ENCODE peak calls at places on chromosomes 16 and 17, in five cellular contexts. U is NCI-H446 treated with DMSO at 0.1 percent for 48 hours, N is cardiac septum, Y is thoracic aorta, L is NCI-H774. T is an unnamed sample.

GRCh38 chr16:23348579-23349469 is 46.7 kb downstream of the SCNN1B start:
- DNase-seq in N (no peak), Y (no peak), L (no peak), U (no peak), T (no peak)

GRCh38 chr17:39001703-39002637 is 34.8 kb upstream of the FBXO47 start:
- DNase-seq in Y (peak; percentile 57), L (no peak), U (no peak), N (peak; percentile 91), T (no peak)

GRCh38 chr16:69917739-69918138 is 33.4 kb upstream of the CLEC18A start:
- DNase-seq in L (no peak), Y (no peak), N (peak; percentile 78), U (no peak), T (no peak)

GRCh38 chr17:12665263-12666210 is at the start of gene MYOCD:
- DNase-seq in L (no peak), N (peak; percentile 80), Y (peak; percentile 8), U (no peak), T (no peak)

GRCh38 chr17:58332720-58333395 is 4.3 kb upstream of the TSPOAP1 start:
- DNase-seq in U (no peak), L (no peak), Y (no peak), N (peak; percentile 74), T (no peak)

GRCh38 chr16:78177927-78178326 is 78.5 kb downstream of the WWOX start:
- DNase-seq in L (no peak), Y (no peak), U (no peak), N (no peak), T (no peak)

GRCh38 chr16:56914896-56915295 is 17.0 kb upstream of the HERPUD1 start:
- DNase-seq in U (no peak), L (no peak), N (no peak), Y (no peak), T (no peak)

GRCh38 chr17:59149841-59150511 is 5.0 kb downstream of the SKA2 start:
- DNase-seq in U (no peak), N (no peak), L (no peak), Y (no peak), T (no peak)

GRCh38 chr17:43719578-43719977 is 39.0 kb downstream of the SOST start:
- DNase-seq in N (no peak), L (no peak), Y (no peak), U (no peak), T (no peak)

GRCh38 chr16:1474796-1475551 is at the start of gene CLCN7:
- DNase-seq in N (peak; percentile 95), U (peak; percentile 52), Y (peak; percentile 68), L (peak; percentile 21), T (peak; percentile 74)

GRCh38 chr16:85139888-85140339 is 27.6 kb upstream of the CIBAR2 start:
- DNase-seq in L (no peak), N (no peak), U (no peak), Y (no peak), T (no peak)

GRCh38 chr16:7038475-7038874 is 294.2 kb upstream of the RBFOX1 start:
- DNase-seq in Y (no peak), U (no peak), L (no peak), N (no peak), T (no peak)

GRCh38 chr17:79294459-79295071 is 219.9 kb downstream of the ENGASE start:
- DNase-seq in U (no peak), L (no peak), Y (no peak), N (peak; percentile 76), T (peak; percentile 10)

GRCh38 chr16:65658339-65659275 is 536.7 kb upstream of the CDH11 start:
- DNase-seq in Y (no peak), N (no peak), U (no peak), L (no peak), T (no peak)

GRCh38 chr16:85126731-85127662 is 14.7 kb upstream of the CIBAR2 start:
- DNase-seq in L (no peak), U (peak; percentile 94), N (no peak), Y (no peak), T (peak; percentile 19)

GRCh38 chr17:50332196-50332595 is 13.7 kb upstream of the XYLT2 start:
- DNase-seq in U (no peak), L (no peak), N (no peak), Y (no peak), T (no peak)

GRCh38 chr17:60128171-60128859 is 21.5 kb upstream of the CA4 start:
- DNase-seq in U (no peak), N (no peak), Y (no peak), L (no peak), T (no peak)

GRCh38 chr16:27766166-27766925 is 216.4 kb downstream of the KATNIP start:
- DNase-seq in L (no peak), N (no peak), Y (no peak), U (no peak), T (no peak)

GRCh38 chr17:75830168-75831031 is 13.8 kb downstream of the UNC13D start:
- DNase-seq in N (no peak), L (no peak), Y (no peak), U (no peak), T (no peak)

GRCh38 chr17:60167095-60167741 is 17.4 kb downstream of the CA4 start:
- DNase-seq in N (no peak), L (peak; percentile 62), Y (no peak), U (no peak), T (no peak)

GRCh38 chr16:81582655-81583441 is 138.2 kb downstream of the CMIP start:
- DNase-seq in U (peak; percentile 8), N (no peak), Y (no peak), L (no peak), T (peak; percentile 60)

GRCh38 chr17:4520881-4521600 is 22.4 kb downstream of the SPNS2 start:
- DNase-seq in Y (no peak), N (no peak), U (no peak), L (no peak), T (no peak)

GRCh38 chr16:1863681-1864460 is 8.1 kb downstream of the MEIOB start:
- DNase-seq in Y (no peak), U (no peak), N (no peak), L (no peak), T (no peak)

GRCh38 chr16:1929578-1930337 is 11.5 kb upstream of the HS3ST6 start:
- DNase-seq in L (peak; percentile 61), Y (peak; percentile 40), U (peak; percentile 33), N (peak; percentile 96), T (peak; percentile 75)

GRCh38 chr17:27544350-27545131 is 86.4 kb upstream of the LGALS9 start:
- DNase-seq in Y (no peak), L (no peak), N (no peak), U (no peak), T (no peak)

GRCh38 chr16:29742683-29743275 is 3.0 kb downstream of the C16orf54 start:
- DNase-seq in N (no peak), Y (no peak), U (no peak), L (no peak), T (no peak)

GRCh38 chr16:89534147-89534788 is 26.1 kb downstream of the SPG7 start:
- DNase-seq in U (no peak), Y (no peak), N (no peak), L (no peak), T (no peak)

GRCh38 chr17:54307326-54307725 is 484.6 kb downstream of the KIF2B start:
- DNase-seq in N (no peak), L (no peak), U (no peak), Y (no peak), T (no peak)

GRCh38 chr17:76752006-76752405 is 14.1 kb downstream of the MFSD11 start:
- DNase-seq in N (no peak), L (no peak), U (no peak), Y (no peak), T (no peak)

GRCh38 chr17:50766222-50767023 is 895 bp downstream of the ANKRD40CL start:
- DNase-seq in N (no peak), U (no peak), L (no peak), Y (no peak), T (no peak)

GRCh38 chr17:38444151-38444550 is 15.9 kb downstream of the ARHGAP23 start:
- DNase-seq in L (peak; percentile 83), Y (no peak), U (peak; percentile 32), N (no peak), T (peak; percentile 61)

GRCh38 chr17:81879121-81879520 is 8.0 kb upstream of the ARHGDIA start:
- DNase-seq in U (no peak), Y (no peak), L (no peak), N (no peak), T (no peak)

T was measured in substantia nigra.